ENCODE peak calls at places on chromosomes 4 and X, in four cellular contexts. L, X, O and E are unnamed samples.

GRCh38 chr4:153936121-153936520 is 147.2 kb upstream of the SFRP2 start:
- DNase-seq in L (no peak), X (no peak), O (no peak), E (no peak)

GRCh38 chrX:63855896-63856295 is 70.9 kb upstream of the ARHGEF9 start:
- DNase-seq in O (peak), X (no peak), L (no peak), E (peak)

GRCh38 chr4:128524311-128524710 is 236.7 kb upstream of the PGRMC2 start:
- DNase-seq in X (no peak), L (no peak), O (no peak), E (peak)

GRCh38 chrX:13088155-13088485 is 43.7 kb upstream of the FAM9C start:
- DNase-seq in X (no peak), L (no peak), O (no peak), E (no peak)

GRCh38 chrX:30649859-30650258 is 3.4 kb upstream of the GK start:
- DNase-seq in X (no peak), L (no peak), O (no peak), E (peak)

GRCh38 chr4:20589436-20589835 is 110.8 kb upstream of the PACRGL start:
- DNase-seq in X (no peak), L (peak), O (no peak), E (no peak)

GRCh38 chrX:154321624-154322023 is 26.0 kb downstream of the TKTL1 start:
- DNase-seq in X (no peak), O (no peak), L (no peak), E (no peak)

GRCh38 chr4:111836601-111837000 is 308.7 kb upstream of the FAM241A start:
- DNase-seq in L (no peak), X (no peak), O (no peak), E (no peak)

GRCh38 chrX:24026403-24026801 is 584 bp downstream of the KLHL15 start:
- DNase-seq in X (no peak), O (peak), L (no peak), E (no peak)

GRCh38 chr4:114108869-114109268 is 129.4 kb upstream of the ARSJ start:
- DNase-seq in O (peak), L (no peak), X (no peak), E (peak)

GRCh38 chrX:31435592-31435991 is 363.8 kb upstream of the FTHL17 start:
- DNase-seq in X (peak), O (peak), L (peak), E (peak)

GRCh38 chrX:35890699-35891098 is 28.8 kb upstream of the CFAP47 start:
- DNase-seq in X (peak), L (peak), O (peak), E (peak)

GRCh38 chrX:18353931-18354368 is 538 bp downstream of the SCML2 start:
- DNase-seq in O (peak), X (no peak), L (peak), E (no peak)

GRCh38 chr4:76801621-76802545 is 96.1 kb downstream of the SOWAHB start:
- DNase-seq in L (peak), O (peak), X (no peak), E (no peak)

GRCh38 chrX:21276736-21277433 is 97.3 kb upstream of the CNKSR2 start:
- DNase-seq in X (no peak), L (no peak), O (no peak), E (no peak)

GRCh38 chr4:140176735-140177134 is 22.8 kb upstream of the MAML3 start:
- DNase-seq in X (no peak), O (no peak), L (no peak), E (peak)

GRCh38 chr4:61202638-61203495 is 2.7 kb downstream of the ADGRL3 start:
- DNase-seq in L (peak), X (no peak), O (peak), E (no peak)

GRCh38 chr4:150235795-150236385 is 157.6 kb downstream of the DCLK2 start:
- DNase-seq in O (no peak), L (no peak), X (no peak), E (peak)

GRCh38 chr4:158856852-158857251 is 88.0 kb downstream of the FNIP2 start:
- DNase-seq in O (peak), X (no peak), L (no peak), E (peak)

GRCh38 chrX:44795945-44796450 is 47.8 kb upstream of the DUSP21 start:
- DNase-seq in O (no peak), L (no peak), X (no peak), E (no peak)

GRCh38 chrX:105618393-105619101 is 203.8 kb upstream of the NRK start:
- DNase-seq in L (no peak), O (no peak), X (no peak), E (no peak)

GRCh38 chrX:108361316-108361715 is 76.9 kb downstream of the COL4A6 start:
- DNase-seq in X (no peak), O (no peak), L (no peak), E (peak)

GRCh38 chr4:173370130-173370476 is 651 bp upstream of the SAP30 start:
- DNase-seq in X (no peak), L (no peak), O (no peak), E (no peak)

GRCh38 chr4:144181386-144181785 is 40.9 kb upstream of the GYPA start:
- DNase-seq in L (no peak), X (no peak), O (no peak), E (no peak)

GRCh38 chrX:153459976-153460375 is 10.4 kb downstream of the HAUS7 start:
- DNase-seq in L (no peak), O (peak), X (no peak), E (peak)

GRCh38 chr4:148200960-148201359 is 241.3 kb downstream of the NR3C2 start:
- DNase-seq in X (no peak), O (no peak), L (no peak), E (peak)

GRCh38 chrX:38109042-38109904 is 102.9 kb downstream of the SYTL5 start:
- DNase-seq in X (no peak), L (no peak), O (no peak), E (no peak)

GRCh38 chr4:4506961-4507360 is 34.9 kb downstream of the STX18 start:
- DNase-seq in L (no peak), O (no peak), X (no peak), E (no peak)
- H3K56ac ChIP-seq in L (no peak), O (no peak), X (no peak), E (no peak)

GRCh38 chr4:168598191-168598590 is 101.3 kb downstream of the PALLD start:
- DNase-seq in L (no peak), X (no peak), O (no peak), E (no peak)
- H2BK120ac ChIP-seq in L (no peak), X (no peak), O (no peak), E (no peak)

GRCh38 chr4:41701961-41702360 is 46.6 kb downstream of the PHOX2B start:
- DNase-seq in L (no peak), X (no peak), O (no peak), E (no peak)
- H3K56ac ChIP-seq in L (no peak), X (no peak), O (no peak), E (no peak)

GRCh38 chr4:130591091-130591490 is 1495.1 kb downstream of the C4orf33 start:
- DNase-seq in X (no peak), O (no peak), L (no peak), E (no peak)
- H2BK120ac ChIP-seq in X (no peak), O (no peak), L (no peak), E (no peak)

GRCh38 chr4:170497729-170498128 is 408.0 kb upstream of the AADAT start:
- DNase-seq in X (no peak), L (no peak), O (no peak), E (no peak)

GRCh38 chr4:170497105-170497504 is 407.3 kb upstream of the AADAT start:
- DNase-seq in L (peak), O (no peak), X (no peak), E (no peak)

GRCh38 chr4:170491981-170492380 is 402.2 kb upstream of the AADAT start:
- DNase-seq in L (no peak), X (no peak), O (no peak), E (no peak)
- H3K56ac ChIP-seq in L (no peak), X (no peak), O (no peak), E (no peak)

DNA sequence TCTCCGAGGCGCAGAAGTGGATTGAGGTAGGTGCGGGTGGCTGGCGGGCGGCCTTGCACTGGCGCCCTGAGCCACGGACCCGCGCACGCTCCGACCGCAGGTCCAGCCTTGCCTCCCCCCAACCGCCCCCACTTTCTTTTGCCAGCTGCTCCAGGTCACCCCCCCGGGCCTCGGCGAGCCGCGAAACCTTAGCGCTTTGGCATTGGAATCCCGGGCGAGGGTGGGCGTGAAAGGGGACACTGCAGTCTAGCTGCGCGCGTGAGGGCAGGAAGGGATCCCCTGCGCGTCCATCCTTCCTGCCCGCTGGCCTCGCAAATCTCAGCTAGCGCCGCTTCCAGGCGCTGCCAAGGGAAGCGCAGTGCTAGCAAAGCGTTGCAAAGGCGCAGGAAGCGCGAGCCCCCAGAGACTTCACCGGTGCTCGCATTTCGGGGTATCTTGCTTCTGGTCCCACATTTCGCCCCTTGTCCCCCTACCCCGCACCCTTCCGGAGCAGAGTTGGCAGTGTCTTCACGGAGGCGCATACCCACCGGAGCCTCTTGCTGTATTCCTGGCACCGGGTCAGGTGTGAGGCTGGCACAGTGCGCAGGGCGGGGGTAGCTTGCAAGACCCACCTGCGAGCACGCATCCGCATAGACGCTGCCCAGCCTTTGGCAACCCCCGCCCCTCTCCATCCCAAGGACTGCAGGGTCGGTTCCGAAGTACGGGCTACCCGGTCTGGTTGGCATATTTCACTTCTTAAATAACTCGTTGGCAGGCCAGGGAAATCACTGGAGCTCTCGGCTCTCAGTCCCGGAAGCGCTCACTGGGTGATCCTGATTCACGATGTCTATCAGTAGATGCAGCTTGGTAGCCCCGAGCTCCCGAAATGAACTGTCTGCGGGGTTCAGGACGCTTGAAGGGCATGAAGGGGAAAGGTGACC is 104.4 kb downstream of the UCHL1 start:
- DNase-seq in O (peak), X (no peak), L (peak), E (no peak)
- H2BK120ac ChIP-seq in O (no peak), X (no peak), L (no peak), E (no peak)

GRCh38 chr4:17448689-17449088 is 63.2 kb downstream of the QDPR start:
- DNase-seq in L (no peak), O (no peak), X (no peak), E (peak)
- H3K56ac ChIP-seq in L (no peak), O (no peak), X (no peak), E (no peak)

GRCh38 chr4:10366628-10367027 is 90.6 kb downstream of the ZNF518B start:
- DNase-seq in O (no peak), L (no peak), X (no peak), E (no peak)

GRCh38 chr4:10371869-10372471 is 85.3 kb downstream of the ZNF518B start:
- DNase-seq in L (peak), O (peak), X (no peak), E (peak)

GRCh38 chr4:10369517-10369916 is 87.7 kb downstream of the ZNF518B start:
- DNase-seq in O (no peak), L (no peak), X (no peak), E (no peak)

GRCh38 chr4:10371121-10371520 is 86.1 kb downstream of the ZNF518B start:
- DNase-seq in O (no peak), L (no peak), X (no peak), E (no peak)
- H2BK120ac ChIP-seq in O (no peak), L (no peak), X (no peak), E (no peak)

DNA sequence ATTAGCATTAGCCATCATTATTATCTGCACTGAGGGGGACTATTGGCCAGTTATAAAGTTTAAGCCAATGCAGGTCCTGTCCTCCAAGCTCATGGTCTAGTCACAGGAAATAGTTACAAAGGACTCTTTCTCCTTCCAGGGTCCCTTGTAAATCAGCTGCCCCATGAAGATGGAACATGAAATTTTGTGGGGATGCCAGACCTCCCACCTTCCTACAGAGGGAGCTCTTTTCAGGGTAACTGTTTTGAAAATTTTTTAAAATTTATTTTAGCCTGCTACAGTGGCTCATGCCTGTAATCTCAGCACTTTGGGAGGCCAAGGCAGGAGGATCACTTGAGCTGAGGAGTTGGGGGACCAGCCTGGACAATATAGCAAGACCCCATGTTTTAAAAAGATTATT is 124.4 kb upstream of the SLC34A2 start:
- DNase-seq in L (no peak), O (no peak), X (no peak), E (no peak)
- H3K56ac ChIP-seq in L (no peak), O (no peak), X (no peak), E (no peak)

DNA sequence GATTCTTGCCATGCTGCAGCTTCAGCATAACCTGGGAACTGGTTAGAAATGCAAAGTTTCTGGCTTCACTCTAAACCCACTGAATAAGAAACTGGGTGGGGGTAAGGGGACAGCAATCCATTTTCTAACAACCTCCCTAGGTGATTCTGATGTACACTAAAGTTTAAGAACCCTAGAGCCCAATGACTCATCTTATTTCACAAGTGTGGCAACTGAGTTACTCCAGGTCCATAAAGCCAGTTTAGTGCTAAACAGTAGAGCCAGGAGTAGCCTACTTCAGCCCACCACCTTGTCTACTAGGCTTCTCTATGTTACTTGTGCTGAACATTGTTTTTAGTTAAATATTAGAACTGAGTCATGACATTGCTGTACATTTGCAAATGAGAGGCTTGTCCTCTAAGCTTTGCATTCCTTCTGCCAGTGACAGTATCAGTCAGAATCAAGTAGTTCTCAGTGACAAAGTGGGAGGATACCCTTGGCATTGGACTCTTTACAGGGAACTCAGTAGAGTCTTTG is 517.9 kb downstream of the RPA4 start:
- DNase-seq in O (no peak), X (no peak), L (no peak), E (peak)
- H2BK120ac ChIP-seq in O (no peak), X (no peak), L (peak), E (no peak)